ENCODE peak calls at places on chromosomes 7 and 10, in five cellular contexts. G is neuronal stem cell, E is H9, M is H1, Q is trophoblast cell. A is an unnamed sample.

GRCh38 chr10:70227548-70228320 is 5.5 kb downstream of the PPA1 start:
- DNase-seq in G (no peak), E (no peak), M (no peak), Q (no peak), A (no peak)

GRCh38 chr10:15433850-15434537 is 62.9 kb upstream of the FAM171A1 start:
- DNase-seq in G (peak; percentile 53), E (no peak), M (no peak), Q (no peak), A (peak; percentile 71)

GRCh38 chr7:149748223-149748874 is 25.0 kb downstream of the ZNF467 start:
- DNase-seq in G (no peak), E (peak; percentile 46), M (no peak), Q (no peak), A (no peak)

GRCh38 chr7:32115831-32116230 is 45.6 kb upstream of the PDE1C start:
- DNase-seq in G (no peak), E (no peak), M (no peak), Q (peak; percentile 58), A (no peak)

GRCh38 chr7:117825132-117825531 is 48.1 kb downstream of the CTTNBP2 start:
- DNase-seq in G (no peak), E (no peak), M (no peak), Q (no peak), A (peak; percentile 83)

GRCh38 chr7:46212425-46213153 is 291.5 kb upstream of the IGFBP3 start:
- DNase-seq in G (no peak), E (no peak), M (no peak), Q (no peak), A (no peak)

GRCh38 chr10:75208177-75208576 is 2.4 kb upstream of the VDAC2 start:
- DNase-seq in G (no peak), E (no peak), M (no peak), Q (peak; percentile 86), A (peak; percentile 78)

GRCh38 chr7:121084748-121085336 is 96.3 kb downstream of the CPED1 start:
- DNase-seq in G (no peak), E (no peak), M (no peak), Q (peak; percentile 75), A (peak; percentile 83)

GRCh38 chr10:70508912-70509366 is 30.4 kb downstream of the PALD1 start:
- DNase-seq in G (no peak), E (peak; percentile 67), M (no peak), Q (no peak), A (peak; percentile 52)

GRCh38 chr7:112171673-112172072 is 34.5 kb downstream of the DOCK4 start:
- DNase-seq in G (no peak), E (no peak), M (no peak), Q (no peak), A (no peak)

GRCh38 chr10:121357323-121357835 is 240.9 kb downstream of the FGFR2 start:
- DNase-seq in G (no peak), E (no peak), M (no peak), Q (no peak), A (no peak)

GRCh38 chr7:73972614-73973013 is 55.4 kb upstream of the ELN start:
- DNase-seq in G (no peak), E (no peak), M (no peak), Q (no peak), A (no peak)

GRCh38 chr7:45659496-45660139 is 85.5 kb downstream of the ADCY1 start:
- DNase-seq in G (no peak), E (no peak), M (no peak), Q (no peak), A (no peak)

GRCh38 chr10:97538401-97538800 is 34.2 kb upstream of the ANKRD2 start:
- DNase-seq in G (no peak), E (no peak), M (no peak), Q (peak; percentile 56), A (peak; percentile 85)

GRCh38 chr7:81990395-81990794 is 220.5 kb upstream of the HGF start:
- DNase-seq in G (no peak), E (no peak), M (no peak), Q (no peak), A (no peak)

GRCh38 chr7:11297764-11298163 is 324.1 kb downstream of the PHF14 start:
- DNase-seq in G (no peak), E (no peak), M (no peak), Q (no peak), A (no peak)

GRCh38 chr7:46032936-46033335 is 111.9 kb upstream of the IGFBP3 start:
- DNase-seq in G (no peak), E (no peak), M (no peak), Q (peak; percentile 87), A (peak; percentile 26)

GRCh38 chr10:70974351-70974901 is 86.1 kb upstream of the PCBD1 start:
- DNase-seq in G (no peak), E (peak; percentile 55), M (no peak), Q (peak; percentile 28), A (peak; percentile 3)

GRCh38 chr7:140512317-140513000 is 33.2 kb upstream of the MKRN1 start:
- DNase-seq in G (no peak), E (no peak), M (no peak), Q (peak; percentile 56), A (peak; percentile 21)
- H2AK5ac ChIP-seq in G (peak overlapping the region; percentile 25), E (no peak overlapping the region), M (no peak overlapping the region), Q (no peak overlapping the region), A (no peak overlapping the region)

DNA sequence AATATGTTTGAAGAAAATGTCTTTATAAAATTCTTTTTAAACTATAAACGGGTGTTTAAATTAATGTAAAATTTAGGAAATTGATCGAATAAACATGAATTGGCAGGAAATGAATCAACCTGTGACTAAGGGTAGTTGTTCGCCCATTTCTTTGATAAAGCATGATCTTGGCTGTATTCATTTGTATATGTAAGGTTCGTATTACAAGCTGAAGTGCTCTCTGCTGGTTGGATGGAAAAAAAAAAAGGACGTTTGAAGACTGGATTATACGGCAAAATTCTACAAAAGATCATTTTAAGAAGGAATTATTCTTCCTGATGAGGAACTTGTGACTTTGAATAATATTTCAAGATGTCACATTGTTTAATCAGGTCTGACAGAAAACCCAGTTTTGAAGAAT is 185.4 kb upstream of the ANK3 start:
- DNase-seq in G (no peak), E (no peak), M (no peak), Q (no peak), A (no peak)
- H2BK12ac ChIP-seq in G (no peak overlapping the region), E (no peak overlapping the region), M (no peak overlapping the region), Q (no peak overlapping the region), A (no peak overlapping the region)

DNA sequence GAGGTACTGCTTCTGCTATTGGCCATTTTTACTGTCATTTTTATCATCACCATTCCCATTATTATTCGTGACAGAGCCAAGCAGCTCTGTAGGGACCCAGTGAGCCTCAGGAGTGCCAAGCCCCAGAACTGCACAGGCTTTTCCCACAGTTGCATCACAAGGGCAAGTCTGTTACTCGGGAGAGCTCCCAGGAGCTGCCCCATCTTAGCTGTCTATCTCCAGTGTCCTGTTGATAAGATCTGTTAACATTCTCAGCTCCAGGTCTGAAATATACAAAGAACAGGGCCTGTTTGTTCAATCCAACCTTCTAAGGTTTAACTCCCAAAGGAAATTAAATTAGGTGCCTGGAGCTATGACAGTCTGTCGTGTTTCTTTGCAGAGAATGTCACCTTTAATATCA is 20.2 kb upstream of the TRIM8 start:
- DNase-seq in G (no peak), E (no peak), M (no peak), Q (no peak), A (no peak)
- H2AK5ac ChIP-seq in G (no peak overlapping the region), E (no peak overlapping the region), M (no peak overlapping the region), Q (no peak overlapping the region), A (no peak overlapping the region)

DNA sequence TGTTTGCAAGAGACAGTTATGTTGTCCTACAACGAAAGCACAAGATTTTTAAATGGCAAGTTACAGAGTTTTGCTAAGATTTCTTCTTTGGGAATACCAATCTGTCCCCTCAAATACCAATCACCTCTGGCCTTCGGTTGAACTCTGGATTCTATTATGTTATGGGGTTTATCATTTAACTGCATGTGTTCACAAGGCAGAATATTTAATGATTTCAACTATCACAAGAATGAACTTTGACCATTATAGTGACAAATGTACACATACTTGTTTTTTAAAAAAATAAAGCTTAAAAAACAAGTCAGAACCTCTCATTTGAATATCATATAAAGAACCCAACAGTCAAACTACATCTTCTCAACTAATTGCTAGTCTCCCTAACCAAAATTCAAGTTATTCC is 11.3 kb downstream of the OAT start:
- DNase-seq in G (no peak), E (no peak), M (no peak), Q (no peak), A (no peak)
- H2BK12ac ChIP-seq in G (no peak overlapping the region), E (no peak overlapping the region), M (no peak overlapping the region), Q (no peak overlapping the region), A (no peak overlapping the region)